ENCODE peak calls at places on chromosomes 1 and 21, in ten cellular contexts. Z, G, R, I, P, O, F, U, M and E are unnamed samples. For H3K9me3 and H3K36me3, the result is how much of the 10 kb centered on the place peaks cover.

GRCh38 chr1:208917719-208918118 is 665.8 kb upstream of the CAMK1G start:
- DNase-seq in Z (no peak), G (no peak), R (no peak), I (no peak), P (peak), O (no peak), F (no peak), U (no peak), M (no peak), E (no peak)

GRCh38 chr1:9294910-9295636 is 2.4 kb downstream of the SPSB1 start:
- DNase-seq in Z (no peak), G (no peak), R (no peak), I (no peak), P (peak), O (no peak), F (peak), U (peak), M (peak), E (no peak)

GRCh38 chr1:18480315-18481189 is at the start of gene KLHDC7A:
- DNase-seq in Z (peak), G (no peak), R (no peak), I (no peak), P (peak), O (peak), F (peak), U (peak), M (no peak), E (no peak)

GRCh38 chr1:100706861-100707260 is 12.7 kb upstream of the VCAM1 start:
- DNase-seq in Z (no peak), G (no peak), R (no peak), I (no peak), P (no peak), O (no peak), F (no peak), U (no peak), M (no peak), E (no peak)

GRCh38 chr1:248047008-248047407 is 372 bp downstream of the OR2L3 start:
- DNase-seq in Z (no peak), G (no peak), R (no peak), I (no peak), P (no peak), O (no peak), F (no peak), U (no peak), M (no peak), E (no peak)

GRCh38 chr21:45075606-45076244 is 1.3 kb downstream of the ADARB1 start:
- DNase-seq in Z (no peak), G (no peak), R (no peak), I (no peak), P (peak), O (no peak), F (no peak), U (no peak), M (no peak), E (no peak)

GRCh38 chr1:15722836-15723542 is 13.1 kb upstream of the SLC25A34 start:
- DNase-seq in Z (no peak), G (no peak), R (no peak), I (no peak), P (no peak), O (no peak), F (no peak), U (no peak), M (no peak), E (no peak)

GRCh38 chr1:20076223-20076622 is 6.2 kb downstream of the PLA2G5 start:
- DNase-seq in Z (no peak), G (no peak), R (no peak), I (no peak), P (no peak), O (no peak), F (no peak), U (no peak), M (no peak), E (no peak)

GRCh38 chr1:182707116-182707515 is 22.7 kb upstream of the RGS8 start:
- DNase-seq in Z (no peak), G (no peak), R (no peak), I (no peak), P (no peak), O (no peak), F (peak), U (no peak), M (peak), E (no peak)

GRCh38 chr1:23960291-23960718 is 677 bp downstream of the PNRC2 start:
- DNase-seq in Z (no peak), G (no peak), R (no peak), I (no peak), P (peak), O (no peak), F (no peak), U (no peak), M (no peak), E (no peak)

GRCh38 chr1:30465096-30465495 is 258.3 kb downstream of the MATN1 start:
- DNase-seq in Z (no peak), G (no peak), R (no peak), I (no peak), P (no peak), O (no peak), F (no peak), U (no peak), M (no peak), E (no peak)

GRCh38 chr1:54037476-54037875 is 15.5 kb downstream of the TMEM59 start:
- DNase-seq in Z (no peak), G (no peak), R (no peak), I (no peak), P (peak), O (no peak), F (no peak), U (no peak), M (no peak), E (no peak)

GRCh38 chr1:112268408-112268807 is 127.6 kb upstream of the CTTNBP2NL start:
- DNase-seq in Z (no peak), G (no peak), R (no peak), I (no peak), P (no peak), O (no peak), F (no peak), U (no peak), M (no peak), E (no peak)

GRCh38 chr1:241356187-241356518 is 852 bp downstream of the RGS7 start:
- DNase-seq in Z (no peak), G (no peak), R (no peak), I (no peak), P (no peak), O (no peak), F (no peak), U (no peak), M (no peak), E (no peak)

GRCh38 chr1:15578921-15579682 is 5.7 kb downstream of the AGMAT start:
- DNase-seq in Z (no peak), G (peak), R (no peak), I (no peak), P (no peak), O (no peak), F (no peak), U (no peak), M (no peak), E (no peak)

GRCh38 chr1:38328278-38329035 is 281.9 kb upstream of the POU3F1 start:
- DNase-seq in Z (no peak), G (no peak), R (no peak), I (no peak), P (peak), O (no peak), F (no peak), U (no peak), M (no peak), E (no peak)

GRCh38 chr1:16017461-16018303 is at the start of gene HSPB7:
- DNase-seq in Z (peak), G (no peak), R (no peak), I (peak), P (peak), O (peak), F (peak), U (peak), M (peak), E (no peak)

GRCh38 chr1:58836396-58836795 is 52.5 kb upstream of the JUN start:
- DNase-seq in Z (no peak), G (no peak), R (no peak), I (no peak), P (no peak), O (no peak), F (no peak), U (no peak), M (no peak), E (no peak)

GRCh38 chr1:170296642-170297041 is 150.9 kb downstream of the NTMT2 start:
- DNase-seq in Z (no peak), G (no peak), R (no peak), I (no peak), P (peak), O (no peak), F (no peak), U (no peak), M (no peak), E (no peak)

GRCh38 chr1:53047737-53048344 is 14.2 kb upstream of the PODN start:
- DNase-seq in Z (no peak), G (no peak), R (no peak), I (no peak), P (peak), O (no peak), F (no peak), U (no peak), M (no peak), E (no peak)

GRCh38 chr1:19682257-19682656 is 17.6 kb downstream of the HTR6 start:
- DNase-seq in Z (no peak), G (no peak), R (no peak), I (no peak), P (peak), O (no peak), F (no peak), U (no peak), M (no peak), E (no peak)

GRCh38 chr1:208888376-208888775 is 644.2 kb upstream of the PLXNA2 start:
- DNase-seq in Z (no peak), G (no peak), R (no peak), I (no peak), P (peak), O (no peak), F (no peak), U (no peak), M (no peak), E (no peak)

GRCh38 chr1:66396212-66396890 is 137.6 kb upstream of the SGIP1 start:
- DNase-seq in Z (no peak), G (no peak), R (no peak), I (no peak), P (no peak), O (peak), F (no peak), U (no peak), M (no peak), E (no peak)
- H3K27ac ChIP-seq in Z (no peak), G (no peak), R (no peak), I (no peak), P (no peak), O (peak), F (peak), U (no peak), M (no peak), E (no peak)

DNA sequence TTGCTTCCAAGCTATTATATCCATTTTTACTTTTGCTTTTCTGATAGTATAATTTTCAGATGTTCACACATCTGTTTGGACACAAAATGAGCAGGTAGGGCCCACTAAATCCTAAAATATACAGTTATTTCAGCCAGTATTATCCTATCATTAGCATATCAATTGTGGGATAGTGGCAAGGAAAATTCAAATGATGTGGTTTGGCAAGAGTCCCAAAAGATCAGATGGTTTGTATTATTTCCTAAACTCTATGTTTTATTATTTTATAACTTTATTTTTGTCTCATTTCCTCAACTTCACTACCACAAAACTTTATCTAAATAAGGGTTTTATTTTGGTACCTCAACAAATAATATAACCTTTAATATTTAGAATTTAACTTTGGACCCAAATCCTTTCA is 1659.6 kb downstream of the NCAM2 start:
- DNase-seq in Z (no peak), G (no peak), R (no peak), I (no peak), P (no peak), O (no peak), F (no peak), U (no peak), M (no peak), E (no peak)
- H3K9me3 ChIP-seq in Z (under half), G (under half), R (under half), I (under half), P (under half), O (under half), F (under half), U (under half), M (under half), E (under half)

GRCh38 chr21:25752389-25752788 is 17.6 kb downstream of the GABPA start:
- DNase-seq in Z (no peak), G (no peak), R (no peak), I (no peak), P (no peak), O (no peak), F (no peak), U (no peak), M (no peak), E (no peak)
- H3K36me3 ChIP-seq in Z (under half), G (under half), R (under half), I (under half), P (under half), O (half or more), F (under half), U (under half), M (half or more), E (under half)

GRCh38 chr1:29084196-29084521 is 39.5 kb downstream of the TMEM200B start:
- DNase-seq in Z (no peak), G (no peak), R (no peak), I (no peak), P (no peak), O (no peak), F (no peak), U (no peak), M (no peak), E (no peak)
- H3K27ac ChIP-seq in Z (no peak), G (no peak), R (no peak), I (no peak), P (no peak), O (no peak), F (no peak), U (no peak), M (no peak), E (no peak)